ENCODE peak calls at places on chromosomes 3 and 15, in ten cellular contexts. K is K562, S is neuronal stem cell, J is SK-N-MC, P is mammary epithelial cell, X is HepG2, O is fibroblast of lung, I is astrocyte, T is H1, G is HCT116. H is an unnamed sample.

GRCh38 chr15:82536409-82537350 is 3.6 kb downstream of the RPS17 start:
- DNase-seq in P (no peak), J (no peak), K (no peak), G (no peak), T (no peak), I (no peak), X (no peak), O (no peak), S (no peak), H (no peak)

GRCh38 chr3:120743081-120743365 is 479 bp downstream of the GTF2E1 start:
- DNase-seq in G (no peak), I (peak; percentile 36), J (no peak), K (no peak), S (no peak), P (peak; percentile 2), O (peak; percentile 39), X (no peak), T (no peak), H (no peak)

GRCh38 chr15:101316529-101316928 is 21.5 kb upstream of the SNRPA1 start:
- DNase-seq in S (no peak), T (no peak), G (no peak), O (no peak), X (no peak), I (no peak), J (no peak), K (no peak), P (no peak), H (no peak)

GRCh38 chr15:52013151-52013791 is 5.7 kb upstream of the MAPK6 start:
- DNase-seq in K (peak; percentile 36), S (no peak), G (no peak), X (no peak), J (no peak), P (peak; percentile 77), O (peak; percentile 74), I (peak; percentile 70), T (no peak), H (no peak)

GRCh38 chr3:161969867-161970266 is 473.3 kb downstream of the OTOL1 start:
- DNase-seq in P (no peak), I (peak; percentile 6), T (no peak), X (no peak), S (no peak), O (peak; percentile 8), G (no peak), K (no peak), J (no peak), H (no peak)

GRCh38 chr3:112794622-112795172 is 52.0 kb downstream of the CD200R1L start:
- DNase-seq in X (no peak), O (no peak), S (no peak), P (no peak), K (peak; percentile 57), T (no peak), J (no peak), I (no peak), G (no peak), H (no peak)

GRCh38 chr3:132293231-132293630 is 24.0 kb upstream of the ACP3 start:
- DNase-seq in S (no peak), K (no peak), P (no peak), I (no peak), X (no peak), J (no peak), O (no peak), G (no peak), T (no peak), H (no peak)

GRCh38 chr15:94834494-94834893 is 603.1 kb downstream of the MCTP2 start:
- DNase-seq in O (no peak), K (no peak), J (no peak), I (no peak), G (no peak), P (no peak), X (no peak), S (no peak), T (no peak), H (no peak)

GRCh38 chr15:20340931-20341661 is 200.5 kb downstream of the GOLGA6L6 start:
- DNase-seq in I (no peak), O (no peak), G (no peak), K (no peak), P (peak; percentile 57), T (no peak), X (no peak), J (no peak), S (no peak), H (no peak)

GRCh38 chr15:66770518-66771350 is 68.7 kb downstream of the SMAD6 start:
- DNase-seq in I (no peak), K (no peak), T (no peak), X (peak; percentile 93), O (no peak), G (no peak), S (peak; percentile 38), P (no peak), J (no peak), H (no peak)

GRCh38 chr15:23439513-23439912 is 7.5 kb downstream of the GOLGA6L2 start:
- DNase-seq in I (no peak), K (no peak), O (no peak), T (no peak), X (no peak), P (no peak), J (no peak), G (no peak), S (no peak), H (no peak)

GRCh38 chr3:23959147-23959900 is 14.2 kb downstream of the NR1D2 start:
- DNase-seq in P (peak; percentile 93), T (no peak), G (peak; percentile 63), X (peak; percentile 18), S (no peak), O (peak; percentile 94), I (peak; percentile 94), J (no peak), K (no peak), H (no peak)

DNA sequence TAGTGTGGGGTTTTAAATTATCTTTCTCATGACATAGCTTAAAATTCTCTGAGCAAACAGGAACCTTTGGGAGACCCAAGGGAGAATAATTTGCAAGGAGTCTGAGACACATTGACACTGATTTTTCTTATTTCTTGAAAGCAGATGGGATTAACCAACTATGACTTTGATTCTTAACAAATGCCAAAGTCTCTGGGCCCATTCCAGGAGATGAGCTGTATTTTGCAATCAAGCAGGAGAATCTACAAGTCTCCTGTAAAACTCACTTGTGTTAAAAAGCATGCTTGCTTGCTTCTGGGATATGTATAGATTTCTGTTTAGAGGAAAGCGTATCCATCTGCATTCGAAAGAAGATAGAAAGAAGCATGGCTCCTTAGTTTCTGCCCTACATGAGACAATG is 71.3 kb upstream of the STT3B start:
- DNase-seq in I (no peak), X (no peak), O (no peak), T (no peak), G (no peak), S (no peak), K (no peak), J (no peak), P (no peak), H (no peak)
- H3K9ac ChIP-seq in I (no peak overlapping the region), X (no peak overlapping the region), O (no peak overlapping the region), T (no peak overlapping the region), G (no peak overlapping the region), S (no peak overlapping the region), K (no peak overlapping the region), J (no peak overlapping the region), P (no peak overlapping the region), H (no peak overlapping the region)

DNA sequence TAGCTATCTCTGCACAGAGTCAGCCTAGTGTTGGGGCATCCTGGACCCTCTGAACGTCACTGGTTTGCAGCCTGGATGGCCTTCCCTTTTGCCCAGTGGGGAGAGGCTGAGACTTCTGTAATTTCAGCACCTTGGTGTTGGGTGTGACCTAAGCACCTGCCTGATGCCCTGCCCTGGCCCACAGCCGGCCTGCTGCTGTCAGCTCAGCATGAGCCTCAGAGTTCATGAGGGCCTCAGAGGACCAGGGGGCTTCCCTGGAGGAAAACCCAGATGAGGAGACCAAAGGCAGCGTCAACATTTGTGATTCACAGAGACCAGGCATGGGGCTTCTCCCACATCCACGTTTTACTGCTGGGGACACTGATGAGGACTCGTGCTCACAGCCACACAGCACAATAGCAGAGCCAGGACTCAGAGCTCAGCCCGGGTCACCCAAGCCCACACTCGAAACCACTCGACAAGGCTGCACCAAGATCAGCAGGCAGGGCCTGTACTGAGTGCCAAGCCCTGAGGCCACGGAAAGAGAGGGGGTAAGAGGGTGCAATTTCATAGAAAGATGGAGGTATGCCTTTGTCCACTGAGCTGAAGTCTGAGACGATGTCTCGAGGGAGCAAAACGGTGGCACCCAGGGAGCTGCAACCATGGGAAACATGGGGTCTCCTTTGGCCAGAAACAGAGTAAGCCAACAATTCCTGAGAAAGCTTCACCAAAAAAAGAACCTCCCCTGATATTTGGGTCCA is 9.9 kb upstream of the GP9 start:
- DNase-seq in K (no peak), J (no peak), S (no peak), I (no peak), G (no peak), T (no peak), O (no peak), X (no peak), P (no peak), H (no peak)
- H3K9ac ChIP-seq in K (peak overlapping the region; percentile 52), J (no peak overlapping the region), S (peak overlapping the region; percentile 60), I (no peak overlapping the region), G (no peak overlapping the region), T (no peak overlapping the region), O (no peak overlapping the region), X (no peak overlapping the region), P (no peak overlapping the region), H (no peak overlapping the region)

GRCh38 chr3:56775356-56775914 is 26.3 kb downstream of the ARHGEF3 start:
- DNase-seq in J (no peak), G (no peak), I (no peak), X (no peak), P (no peak), K (no peak), O (no peak), S (no peak), T (no peak), H (no peak)
- H3K9ac ChIP-seq in J (no peak overlapping the region), G (no peak overlapping the region), I (no peak overlapping the region), X (no peak overlapping the region), P (no peak overlapping the region), K (no peak overlapping the region), O (no peak overlapping the region), S (no peak overlapping the region), T (no peak overlapping the region), H (no peak overlapping the region)

GRCh38 chr15:32683906-32684584 is 33.8 kb upstream of the GREM1 start:
- DNase-seq in K (no peak), G (no peak), O (peak; percentile 99), I (peak; percentile 99), P (peak; percentile 89), S (no peak), T (no peak), X (no peak), J (no peak), H (no peak)

GRCh38 chr15:32683231-32683630 is 34.6 kb upstream of the GREM1 start:
- DNase-seq in I (no peak), G (no peak), X (no peak), K (no peak), S (no peak), J (no peak), O (peak; percentile 39), T (no peak), P (no peak), H (no peak)

GRCh38 chr15:32687556-32687955 is 30.2 kb upstream of the GREM1 start:
- DNase-seq in O (peak; percentile 83), S (no peak), X (no peak), J (no peak), P (peak; percentile 75), G (no peak), T (no peak), K (no peak), I (peak; percentile 79), H (no peak)

GRCh38 chr15:32685576-32685975 is 32.2 kb upstream of the GREM1 start:
- DNase-seq in K (no peak), X (no peak), I (peak; percentile 84), J (no peak), T (no peak), G (no peak), S (no peak), P (peak; percentile 17), O (peak; percentile 85), H (no peak)

GRCh38 chr15:32682569-32682968 is 35.2 kb upstream of the GREM1 start:
- DNase-seq in S (no peak), O (peak; percentile 96), K (no peak), G (no peak), P (peak; percentile 82), J (no peak), I (peak; percentile 96), X (no peak), T (no peak), H (no peak)
- H3K9ac ChIP-seq in S (no peak overlapping the region), O (no peak overlapping the region), K (no peak overlapping the region), G (no peak overlapping the region), P (no peak overlapping the region), J (no peak overlapping the region), I (peak overlapping the region; percentile 76), X (no peak overlapping the region), T (no peak overlapping the region), H (no peak overlapping the region)

H was measured in NT2/D1.